ENCODE peak calls at places on chromosomes 1 and 21, in five cellular contexts. D is K562, I is HCT116, H is H1, Z is HepG2. L is an unnamed sample.

GRCh38 chr1:56688522-56689026 is 43.5 kb downstream of the PRKAA2 start:
- DNase-seq in I (peak), Z (peak), H (no peak), D (no peak), L (peak)

GRCh38 chr1:214404154-214404553 is 123.2 kb downstream of the SMYD2 start:
- DNase-seq in H (no peak), D (no peak), I (no peak), Z (no peak), L (peak)

GRCh38 chr1:17575786-17576584 is 36.5 kb downstream of the ARHGEF10L start:
- DNase-seq in Z (peak), H (no peak), I (no peak), D (no peak), L (no peak)

GRCh38 chr1:61776091-61776490 is 33.8 kb downstream of the PATJ start:
- DNase-seq in H (no peak), I (no peak), Z (no peak), D (no peak), L (no peak)

GRCh38 chr21:41932191-41932575 is 21.6 kb downstream of the C2CD2 start:
- DNase-seq in D (peak), I (peak), H (no peak), Z (no peak), L (no peak)

GRCh38 chr1:89396902-89397301 is 33.0 kb downstream of the GBP6 start:
- DNase-seq in I (no peak), Z (no peak), D (no peak), H (no peak), L (no peak)

GRCh38 chr1:54798769-54799641 is 2.1 kb downstream of the TTC22 start:
- DNase-seq in Z (no peak), H (no peak), D (no peak), I (no peak), L (peak)

GRCh38 chr1:158149577-158150269 is 31.0 kb upstream of the CD1D start:
- DNase-seq in H (peak), Z (peak), I (peak), D (peak), L (peak)

GRCh38 chr1:32702599-32703478 is at the start of gene SYNC:
- DNase-seq in H (no peak), I (no peak), Z (no peak), D (peak), L (no peak)

GRCh38 chr1:36856126-36856525 is 178.2 kb downstream of the GRIK3 start:
- DNase-seq in H (no peak), I (no peak), D (no peak), Z (no peak), L (no peak)

GRCh38 chr21:29613021-29613420 is 314.3 kb downstream of the BACH1 start:
- DNase-seq in D (peak), I (no peak), Z (no peak), H (no peak), L (no peak)

GRCh38 chr21:39441502-39442475 is 3.8 kb downstream of the LCA5L start:
- DNase-seq in I (peak), D (peak), Z (peak), H (no peak), L (no peak)

GRCh38 chr1:158509471-158510161 is 37.6 kb downstream of the OR10R2 start:
- DNase-seq in H (no peak), I (no peak), D (no peak), Z (no peak), L (no peak)

GRCh38 chr1:153358691-153358975 is 979 bp downstream of the S100A9 start:
- DNase-seq in I (no peak), Z (no peak), H (peak), D (no peak), L (no peak)

GRCh38 chr1:54342306-54342705 is 63.9 kb downstream of the SSBP3 start:
- DNase-seq in H (no peak), D (no peak), I (no peak), Z (no peak), L (no peak)

GRCh38 chr1:48039088-48040049 is 42.2 kb upstream of the TRABD2B start:
- DNase-seq in I (no peak), Z (no peak), H (no peak), D (no peak), L (no peak)

GRCh38 chr1:173255214-173255813 is 48.2 kb upstream of the TNFSF4 start:
- DNase-seq in H (no peak), D (peak), Z (peak), I (peak), L (peak)

GRCh38 chr1:213779228-213779627 is 208.5 kb upstream of the PROX1 start:
- DNase-seq in D (no peak), H (no peak), I (peak), Z (peak), L (no peak)

GRCh38 chr1:2595261-2595811 is 8.8 kb downstream of the PRXL2B start:
- DNase-seq in H (no peak), D (no peak), I (no peak), Z (no peak), L (no peak)

GRCh38 chr1:12208764-12209494 is 20.9 kb upstream of the VPS13D start:
- DNase-seq in H (peak), I (peak), D (peak), Z (peak), L (no peak)
- TF ChIP-seq CEBPB in H (no peak), I (no peak), D (no peak), Z (no peak), L (no peak)

DNA sequence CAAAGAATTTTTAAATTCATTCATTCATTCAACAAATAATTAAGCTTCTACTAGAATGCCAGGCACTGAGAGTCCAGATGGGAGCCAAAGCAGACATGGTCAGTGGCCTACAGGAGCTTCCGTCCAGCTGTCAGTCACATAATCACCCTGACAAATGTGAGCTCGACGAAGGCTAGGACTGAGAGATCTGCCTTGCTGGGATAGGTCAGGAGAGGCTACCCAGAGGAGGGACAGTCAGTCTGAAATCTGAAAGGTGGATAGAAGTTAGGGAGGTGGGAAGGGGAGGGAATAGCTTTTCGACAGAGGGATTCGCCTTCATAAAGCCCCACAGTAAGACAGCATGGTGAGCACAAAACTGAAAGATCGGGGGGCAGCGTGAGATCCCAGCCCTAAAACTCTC is 8.3 kb downstream of the EPHX1 start:
- DNase-seq in H (no peak), D (no peak), Z (no peak), I (no peak), L (no peak)
- TF ChIP-seq JUND in H (no peak), D (no peak), Z (no peak), I (no peak), L (no peak)

DNA sequence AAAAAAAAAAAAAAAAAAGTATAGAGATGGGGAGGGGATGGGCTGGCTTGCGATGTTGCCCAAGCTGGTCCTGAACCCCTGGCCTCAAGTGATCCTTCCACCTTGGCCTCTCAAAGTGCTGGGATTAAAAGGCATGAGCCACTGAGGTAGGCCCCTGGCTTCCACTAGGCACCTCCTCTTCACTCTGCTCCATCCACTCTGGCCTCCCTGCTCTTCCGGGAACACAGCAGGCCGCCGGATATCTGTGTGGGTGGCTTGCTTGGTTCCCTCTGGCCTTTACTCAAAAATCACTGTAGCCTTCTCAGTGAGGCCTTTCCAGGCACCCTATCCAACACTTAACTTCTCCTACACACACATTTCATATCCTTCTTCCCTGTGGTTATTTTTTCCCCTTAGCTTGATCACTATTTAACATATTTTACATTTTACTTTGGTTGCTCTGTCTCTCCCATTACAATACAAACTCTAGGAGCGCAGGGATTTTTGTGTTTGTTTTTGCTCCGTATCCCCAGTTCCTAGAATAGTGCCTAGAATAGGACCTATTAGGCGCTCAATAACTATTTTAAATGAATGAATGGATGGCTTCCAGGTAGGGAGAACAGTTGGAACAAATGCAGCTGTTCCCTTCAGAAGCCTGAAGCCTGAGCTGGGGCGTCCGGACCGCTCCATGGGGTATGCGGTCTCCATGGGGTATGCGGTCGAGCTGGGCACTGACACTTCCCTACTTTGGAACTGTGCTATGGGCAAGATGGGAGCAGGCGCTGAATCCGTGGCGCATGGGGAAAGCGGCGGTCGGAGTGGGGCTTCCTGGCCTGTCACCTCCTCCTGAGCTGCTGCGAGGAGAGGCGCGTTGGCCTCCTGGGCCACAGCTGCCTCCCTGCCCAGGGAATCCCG is 46.7 kb downstream of the H3-3A start:
- DNase-seq in Z (no peak), H (no peak), I (no peak), D (no peak), L (no peak)
- TF ChIP-seq CEBPB in Z (no peak), H (no peak), I (no peak), D (no peak), L (no peak)

DNA sequence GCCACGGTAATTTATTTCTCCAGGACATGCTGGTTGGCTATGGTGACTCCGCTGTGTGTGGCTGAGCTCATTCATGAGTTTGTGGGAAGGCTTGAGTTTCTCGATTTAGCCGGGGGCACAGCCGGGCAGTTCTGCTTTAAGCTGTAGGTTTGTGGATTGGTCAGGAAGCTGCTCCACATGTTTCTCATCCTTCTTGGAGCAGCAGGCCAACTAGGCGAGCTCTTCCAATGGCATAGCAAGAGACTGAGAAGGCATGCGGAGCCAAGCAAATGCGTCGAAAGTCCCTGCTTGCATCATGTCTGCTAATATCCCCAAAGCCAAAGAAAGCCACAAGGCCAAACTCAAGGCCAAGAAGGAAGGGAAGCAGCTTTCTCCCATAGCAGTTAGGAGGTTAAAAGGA is 71.6 kb upstream of the GREM2 start:
- DNase-seq in D (no peak), Z (no peak), H (no peak), I (no peak), L (no peak)
- TF ChIP-seq JUND in D (no peak), Z (no peak), H (no peak), I (no peak), L (no peak)

GRCh38 chr1:93817819-93818569 is 61.0 kb downstream of the DNTTIP2 start:
- DNase-seq in D (no peak), I (no peak), Z (no peak), H (no peak), L (no peak)
- TF ChIP-seq CEBPB in D (no peak), I (no peak), Z (no peak), H (no peak), L (no peak)